ENCODE peak calls at places on chromosomes 1 and 21, in five cellular contexts. T, Y, B, G and D are unnamed samples.

GRCh38 chr1:157092831-157093230 is 6.8 kb downstream of the ETV3L start:
- DNase-seq in G (no peak), B (no peak), Y (peak), T (no peak), D (no peak)

GRCh38 chr1:241447056-241447649 is 72.4 kb downstream of the FH start:
- DNase-seq in Y (no peak), T (no peak), G (no peak), B (no peak), D (no peak)

GRCh38 chr1:24745711-24746582 is 700 bp downstream of the CLIC4 start:
- DNase-seq in T (no peak), G (peak), B (peak), Y (peak), D (no peak)

GRCh38 chr1:11878081-11878890 is 19.5 kb upstream of the NPPB start:
- DNase-seq in T (no peak), Y (no peak), G (no peak), B (no peak), D (no peak)

GRCh38 chr1:101137144-101138126 is 99.4 kb upstream of the S1PR1 start:
- DNase-seq in Y (no peak), T (no peak), G (no peak), B (no peak), D (no peak)

GRCh38 chr1:235910357-235911299 is 43.9 kb upstream of the LYST start:
- DNase-seq in B (peak), G (peak), Y (no peak), T (peak), D (peak)

GRCh38 chr1:205144751-205145150 is 23.0 kb upstream of the RBBP5 start:
- DNase-seq in Y (no peak), T (no peak), B (peak), G (no peak), D (peak)

GRCh38 chr21:41369105-41369914 is 7.5 kb downstream of the MX2 start:
- DNase-seq in T (no peak), B (no peak), Y (peak), G (peak), D (no peak)

GRCh38 chr1:21534674-21535378 is 25.6 kb downstream of the ALPL start:
- DNase-seq in G (no peak), T (peak), B (peak), Y (no peak), D (peak)

GRCh38 chr1:212760126-212760823 is 31.3 kb downstream of the NSL1 start:
- DNase-seq in G (no peak), B (no peak), T (no peak), Y (no peak), D (no peak)

GRCh38 chr1:173451981-173452380 is 25.2 kb upstream of the PRDX6 start:
- DNase-seq in G (no peak), Y (peak), B (no peak), T (no peak), D (no peak)

GRCh38 chr1:174812656-174813055 is 187.1 kb upstream of the CACYBP start:
- DNase-seq in Y (no peak), B (no peak), T (peak), G (no peak), D (no peak)

GRCh38 chr1:228305721-228306152 is 97.9 kb downstream of the OBSCN start:
- DNase-seq in T (no peak), G (no peak), Y (no peak), B (no peak), D (no peak)

GRCh38 chr21:15731243-15731613 is 1.4 kb downstream of the USP25 start:
- DNase-seq in G (no peak), Y (no peak), T (no peak), B (peak), D (peak)

GRCh38 chr1:160125761-160126160 is 10.2 kb downstream of the ATP1A2 start:
- DNase-seq in G (no peak), B (no peak), T (no peak), Y (no peak), D (no peak)

GRCh38 chr1:218874313-218874712 is 299.4 kb upstream of the LYPLAL1 start:
- DNase-seq in Y (no peak), T (no peak), B (peak), G (no peak), D (peak)

GRCh38 chr1:92030701-92031107 is 919 bp downstream of the EPHX4 start:
- DNase-seq in G (no peak), Y (no peak), T (peak), B (peak), D (peak)

GRCh38 chr1:196034080-196034706 is 574.0 kb downstream of the KCNT2 start:
- DNase-seq in G (no peak), B (no peak), Y (no peak), T (no peak), D (no peak)

GRCh38 chr1:232033285-232033684 is 406.7 kb downstream of the DISC1 start:
- DNase-seq in G (no peak), B (no peak), Y (no peak), T (no peak), D (no peak)

GRCh38 chr1:22105611-22106207 is 37.2 kb downstream of the WNT4 start:
- DNase-seq in G (peak), B (peak), Y (no peak), T (peak), D (peak)

GRCh38 chr1:187655163-187655562 is 826.4 kb downstream of the PLA2G4A start:
- DNase-seq in T (no peak), G (no peak), Y (no peak), B (peak), D (peak)

GRCh38 chr21:41497008-41497407 is 10.9 kb downstream of the TMPRSS2 start:
- DNase-seq in G (no peak), B (no peak), T (no peak), Y (no peak), D (no peak)

GRCh38 chr1:218347316-218347712 is 2.2 kb downstream of the TGFB2 start:
- DNase-seq in G (no peak), B (peak), Y (no peak), T (no peak), D (peak)

GRCh38 chr1:61973100-61973837 is 221.4 kb upstream of the L1TD1 start:
- DNase-seq in G (no peak), Y (no peak), T (no peak), B (no peak), D (no peak)

GRCh38 chr1:9320520-9321479 is 28.1 kb downstream of the SPSB1 start:
- DNase-seq in Y (no peak), G (no peak), B (no peak), T (no peak), D (no peak)

GRCh38 chr1:172540635-172541034 is 7.7 kb downstream of the SUCO start:
- DNase-seq in T (no peak), G (no peak), Y (no peak), B (no peak), D (no peak)

GRCh38 chr1:16183157-16183556 is 27.3 kb upstream of the EPHA2 start:
- DNase-seq in B (peak), G (no peak), Y (no peak), T (no peak), D (peak)

GRCh38 chr1:165075725-165076370 is 280.7 kb downstream of the LMX1A start:
- DNase-seq in G (peak), Y (no peak), T (no peak), B (no peak), D (peak)

GRCh38 chr1:165257969-165258459 is 98.5 kb downstream of the LMX1A start:
- DNase-seq in Y (peak), G (peak), T (peak), B (peak), D (peak)

GRCh38 chr1:190159146-190159545 is 318.5 kb downstream of the BRINP3 start:
- DNase-seq in G (no peak), T (no peak), B (no peak), Y (no peak), D (no peak)

GRCh38 chr1:220013497-220013896 is 32.8 kb downstream of the EPRS1 start:
- DNase-seq in G (no peak), Y (no peak), T (no peak), B (no peak), D (no peak)

GRCh38 chr1:215521279-215521678 is 45.8 kb upstream of the KCTD3 start:
- DNase-seq in B (no peak), Y (no peak), T (no peak), G (no peak), D (no peak)

GRCh38 chr1:32618673-32619221 is 31.6 kb downstream of the ZBTB8OS start:
- DNase-seq in Y (no peak), T (no peak), G (no peak), B (peak), D (no peak)

DNA sequence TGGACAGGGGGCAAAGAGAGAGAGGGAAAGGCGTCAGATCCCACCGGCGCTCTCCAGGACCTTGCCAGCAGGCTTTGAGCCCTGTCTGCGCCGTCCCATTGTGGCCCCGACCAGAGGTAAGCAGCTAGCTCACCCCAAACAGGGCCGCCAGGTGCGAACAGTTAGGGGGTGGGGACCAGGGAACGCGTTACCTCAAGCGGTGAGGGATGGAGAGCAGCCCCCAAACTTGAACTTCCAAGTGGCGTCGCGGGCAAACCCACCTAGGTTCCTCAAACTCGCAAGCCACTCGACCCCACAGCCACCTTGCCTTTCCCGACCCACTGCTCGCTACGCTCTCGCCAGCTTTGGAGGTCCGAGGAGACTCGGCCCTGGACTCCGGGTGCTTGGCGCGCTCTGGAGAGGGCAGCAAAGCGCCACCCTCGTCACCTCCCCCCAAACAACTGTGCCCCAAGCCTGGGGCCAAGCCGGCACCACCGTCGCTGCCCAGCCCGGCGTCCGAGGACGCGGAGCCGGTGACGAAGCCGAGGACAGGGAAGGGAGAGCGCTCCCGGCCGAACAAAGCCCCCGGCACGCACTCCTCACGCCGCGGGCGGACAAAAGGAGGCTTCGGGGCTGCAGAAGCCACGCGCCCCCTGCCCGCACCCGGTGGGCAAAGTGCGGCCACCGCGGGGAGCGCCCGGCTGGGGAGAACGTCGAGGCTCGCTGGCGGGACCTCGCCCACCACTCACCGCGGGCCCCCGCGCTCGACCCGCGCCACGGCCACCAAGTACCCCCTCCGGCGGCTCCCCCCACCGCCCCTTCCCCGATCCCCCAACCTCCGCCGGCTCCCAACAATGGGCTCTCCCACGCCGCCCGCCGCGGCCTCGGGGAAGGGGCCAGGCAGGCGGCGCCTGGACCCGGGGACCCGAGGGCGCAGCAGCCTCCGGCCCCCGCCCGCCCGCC is 984 bp downstream of the SSBP3 start:
- DNase-seq in Y (peak), T (no peak), G (peak), B (no peak), D (no peak)
- H3K27ac ChIP-seq in Y (peak), T (no peak), G (peak), B (no peak), D (peak)

DNA sequence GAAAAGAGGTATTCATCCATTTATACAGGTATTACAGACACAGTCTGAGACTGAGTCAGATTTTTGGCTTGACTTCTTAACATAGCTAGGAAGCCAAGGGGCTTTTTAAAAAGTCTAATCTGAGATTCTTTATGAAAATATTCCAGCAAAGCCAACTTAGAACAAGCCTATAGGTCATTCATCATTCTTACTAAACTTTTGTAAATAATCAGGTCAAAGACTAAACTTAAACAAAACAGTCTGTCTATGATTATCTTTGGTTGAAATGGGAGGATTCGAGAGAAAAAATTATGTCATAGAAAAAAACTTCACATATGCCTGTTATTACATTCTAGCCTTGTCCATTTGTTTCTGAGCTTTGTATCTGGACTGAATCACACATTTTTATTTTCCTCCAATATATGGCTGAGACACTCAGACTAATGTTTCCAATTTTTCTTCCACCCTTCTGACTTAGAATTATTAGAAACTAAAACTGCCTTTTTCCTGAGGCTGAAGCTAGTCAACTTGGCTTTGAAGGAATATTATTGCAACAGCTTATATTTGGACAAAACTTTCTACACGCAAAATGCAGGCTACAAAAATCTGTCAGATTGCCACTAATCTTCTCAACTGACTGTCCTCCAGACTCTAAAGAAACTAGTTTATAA is 83.4 kb downstream of the ETS2 start:
- DNase-seq in G (no peak), T (no peak), Y (no peak), B (no peak), D (no peak)
- H3K27ac ChIP-seq in G (no peak), T (no peak), Y (peak), B (no peak), D (no peak)

GRCh38 chr1:230069813-230070212 is 2.8 kb downstream of the GALNT2 start:
- DNase-seq in G (no peak), B (peak), Y (no peak), T (no peak), D (peak)

GRCh38 chr1:230070321-230071208 is 3.5 kb downstream of the GALNT2 start:
- DNase-seq in Y (no peak), T (no peak), G (no peak), B (no peak), D (no peak)

GRCh38 chr1:230067871-230068814 is 1.1 kb downstream of the GALNT2 start:
- DNase-seq in Y (peak), T (no peak), B (no peak), G (peak), D (peak)

GRCh38 chr1:230067441-230067870 is 418 bp downstream of the GALNT2 start:
- DNase-seq in Y (no peak), G (peak), T (no peak), B (no peak), D (peak)

GRCh38 chr1:230068952-230069684 is 2.1 kb downstream of the GALNT2 start:
- DNase-seq in Y (no peak), G (peak), T (no peak), B (no peak), D (peak)
- H3K27ac ChIP-seq in Y (no peak), G (no peak), T (no peak), B (peak), D (peak)

GRCh38 chr1:223706077-223706988 is 6.0 kb upstream of the CAPN2 start:
- DNase-seq in G (no peak), Y (no peak), T (no peak), B (peak), D (no peak)
- H3K27ac ChIP-seq in G (peak), Y (peak), T (peak), B (peak), D (peak)

GRCh38 chr1:222769181-222769580 is 32.2 kb downstream of the FAM177B start:
- DNase-seq in B (no peak), T (peak), G (no peak), Y (no peak), D (no peak)

GRCh38 chr1:222767152-222767571 is 30.2 kb downstream of the FAM177B start:
- DNase-seq in T (no peak), B (no peak), Y (no peak), G (no peak), D (no peak)

GRCh38 chr1:222768592-222768991 is 31.6 kb downstream of the FAM177B start:
- DNase-seq in G (no peak), B (no peak), T (no peak), Y (no peak), D (no peak)

DNA sequence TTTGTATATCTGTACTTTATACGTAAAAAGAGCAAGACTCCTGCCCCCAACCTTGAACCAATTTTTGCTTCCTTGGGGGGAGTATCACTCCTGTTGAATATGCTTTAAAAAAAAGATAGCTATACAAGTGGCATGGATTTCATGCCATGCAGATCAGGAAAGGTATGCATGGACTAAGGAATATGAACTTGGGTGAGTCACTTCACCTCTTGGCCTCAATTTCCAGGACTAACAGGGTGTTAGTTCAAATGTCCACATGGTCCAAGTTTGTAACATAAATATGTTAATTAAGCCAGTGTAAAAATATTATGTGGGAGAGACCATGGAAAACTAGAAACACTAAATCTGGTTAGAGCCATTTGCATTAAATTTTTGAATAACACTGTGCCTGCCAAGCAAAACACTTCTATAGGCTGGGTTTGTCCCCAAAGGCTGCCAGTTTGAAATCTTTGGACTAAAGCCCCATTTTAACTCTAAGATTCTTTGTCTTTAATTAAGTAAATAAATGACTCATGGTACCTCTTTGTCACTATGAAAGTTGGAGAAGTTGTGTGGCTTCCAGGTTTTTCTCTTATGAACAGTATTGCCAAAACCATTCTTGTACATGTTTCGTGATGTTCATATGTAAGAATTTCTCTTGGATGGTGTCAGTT is 33.1 kb downstream of the FAM177B start:
- DNase-seq in B (no peak), G (no peak), T (no peak), Y (no peak), D (no peak)
- H3K27ac ChIP-seq in B (no peak), G (no peak), T (no peak), Y (no peak), D (no peak)

GRCh38 chr1:3129133-3129490 is 60.1 kb downstream of the PRDM16 start:
- DNase-seq in T (no peak), G (no peak), B (no peak), Y (no peak), D (no peak)

GRCh38 chr1:3127738-3128137 is 58.7 kb downstream of the PRDM16 start:
- DNase-seq in T (no peak), B (no peak), Y (no peak), G (no peak), D (no peak)

GRCh38 chr1:3130268-3130667 is 61.3 kb downstream of the PRDM16 start:
- DNase-seq in Y (no peak), G (no peak), B (no peak), T (no peak), D (no peak)

GRCh38 chr1:3126756-3127718 is 58.0 kb downstream of the PRDM16 start:
- DNase-seq in T (no peak), Y (no peak), G (no peak), B (no peak), D (no peak)

DNA sequence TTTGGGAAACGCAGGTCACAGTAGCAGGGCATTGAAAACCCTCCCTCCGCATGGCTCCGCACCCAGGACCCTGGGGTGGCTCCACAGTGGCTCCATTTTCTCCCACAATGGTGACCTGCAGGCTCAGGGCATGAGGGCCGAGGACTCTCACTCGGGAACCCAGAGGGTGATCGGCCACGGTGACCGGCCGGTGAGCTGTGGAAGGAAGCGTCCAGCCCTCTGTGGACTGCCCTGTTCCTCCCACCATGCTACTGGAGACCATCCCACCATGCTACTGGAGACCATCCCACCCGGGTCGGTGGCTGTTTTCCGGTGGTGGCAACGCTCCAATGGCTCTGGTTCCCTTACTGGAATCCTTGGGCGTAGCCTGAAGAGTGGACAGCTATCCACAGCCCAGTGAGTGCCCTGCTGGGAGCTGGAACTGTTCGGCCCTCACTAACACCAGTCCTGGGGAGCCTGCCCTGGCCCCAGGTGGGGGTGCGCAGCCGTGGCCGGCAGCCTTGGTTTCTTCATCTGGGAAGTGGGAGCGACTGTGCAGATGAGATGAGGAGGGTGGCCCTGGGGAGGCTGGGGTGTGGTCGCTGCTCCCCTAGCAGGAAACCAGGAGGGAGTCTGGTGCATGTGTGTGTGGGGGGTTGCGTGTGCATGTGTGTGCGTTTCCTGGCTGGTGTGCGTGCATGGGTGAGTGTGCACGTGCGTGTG is 59.6 kb downstream of the PRDM16 start:
- DNase-seq in G (no peak), T (no peak), Y (no peak), B (no peak), D (no peak)
- H3K27ac ChIP-seq in G (no peak), T (no peak), Y (peak), B (no peak), D (no peak)